ENCODE peak calls at places on chromosome 22, in five cellular contexts. X is A549, C is left ventricle myocardium inferior, Y is thoracic aorta, F is astrocyte. L is an unnamed sample.

GRCh38 chr22:45164217-45165123 is 745 bp downstream of the NUP50 start:
- DNase-seq in F (peak; percentile 17), C (peak; percentile 24), X (peak; percentile 15), Y (no peak), L (no peak)

GRCh38 chr22:19846620-19847344 is 7.9 kb downstream of the GNB1L start:
- DNase-seq in Y (no peak), X (no peak), C (no peak), F (no peak), L (no peak)

GRCh38 chr22:45544588-45545170 is 42.0 kb downstream of the FBLN1 start:
- DNase-seq in X (no peak), Y (no peak), F (peak; percentile 93), C (peak; percentile 46), L (no peak)

GRCh38 chr22:41565403-41566054 is 4.7 kb downstream of the CSDC2 start:
- DNase-seq in C (no peak), Y (no peak), X (peak; percentile 71), F (peak; percentile 81), L (no peak)

GRCh38 chr22:36104988-36105387 is 55.6 kb downstream of the APOL3 start:
- DNase-seq in F (no peak), Y (no peak), C (no peak), X (no peak), L (no peak)

GRCh38 chr22:43643362-43643761 is 168.7 kb downstream of the EFCAB6 start:
- DNase-seq in X (no peak), Y (no peak), C (no peak), F (no peak), L (no peak)

GRCh38 chr22:46377566-46378498 is 42.3 kb downstream of the TRMU start:
- DNase-seq in X (peak; percentile 92), C (no peak), F (peak; percentile 43), Y (no peak), L (no peak)

GRCh38 chr22:17258015-17258827 is 39.0 kb upstream of the ADA2 start:
- DNase-seq in X (no peak), Y (no peak), C (peak; percentile 69), F (peak; percentile 24), L (no peak)

GRCh38 chr22:29156507-29156906 is 49.2 kb upstream of the EMID1 start:
- DNase-seq in F (no peak), Y (no peak), C (no peak), X (no peak), L (no peak)

GRCh38 chr22:27168681-27169080 is 511.3 kb downstream of the MIAT start:
- DNase-seq in C (no peak), F (no peak), X (no peak), Y (no peak), L (no peak)

GRCh38 chr22:31436132-31436531 is 36.7 kb downstream of the DRG1 start:
- DNase-seq in C (no peak), F (no peak), X (no peak), Y (no peak), L (no peak)

GRCh38 chr22:43477151-43477725 is 65.4 kb downstream of the MPPED1 start:
- DNase-seq in Y (no peak), X (no peak), F (no peak), C (no peak), L (no peak)

GRCh38 chr22:39215070-39215396 is 29.7 kb downstream of the PDGFB start:
- DNase-seq in X (no peak), F (no peak), Y (no peak), C (no peak), L (no peak)

GRCh38 chr22:18031670-18032454 is 7.5 kb upstream of the MICAL3 start:
- DNase-seq in F (peak; percentile 94), X (peak; percentile 48), C (peak; percentile 26), Y (no peak), L (no peak)

GRCh38 chr22:40401981-40402406 is 31.6 kb downstream of the SGSM3 start:
- DNase-seq in C (no peak), X (no peak), Y (no peak), F (no peak), L (no peak)

GRCh38 chr22:28955817-28956216 is 72.4 kb downstream of the ZNRF3 start:
- DNase-seq in C (no peak), Y (no peak), F (peak; percentile 18), X (no peak), L (no peak)

GRCh38 chr22:46596819-46597218 is 23.4 kb upstream of the GRAMD4 start:
- DNase-seq in F (no peak), X (no peak), Y (no peak), C (no peak), L (no peak)

GRCh38 chr22:35576671-35577070 is 36.0 kb downstream of the RASD2 start:
- DNase-seq in F (no peak), X (no peak), C (no peak), Y (no peak), L (no peak)

GRCh38 chr22:44722611-44723010 is 20.6 kb downstream of the PRR5 start:
- DNase-seq in F (no peak), C (no peak), X (no peak), Y (no peak), L (no peak)

GRCh38 chr22:19767427-19768380 is 7.1 kb downstream of the TBX1 start:
- DNase-seq in F (no peak), Y (no peak), C (peak; percentile 43), X (no peak), L (no peak)

GRCh38 chr22:44815099-44816070 is 63.0 kb downstream of the ARHGAP8 start:
- DNase-seq in X (no peak), F (no peak), Y (no peak), C (peak; percentile 9), L (no peak)

GRCh38 chr22:19125011-19125410 is 2.8 kb upstream of the DGCR2 start:
- DNase-seq in F (no peak), Y (no peak), C (no peak), X (no peak), L (no peak)

GRCh38 chr22:35580351-35581022 is 36.6 kb downstream of the MB start:
- DNase-seq in C (peak; percentile 50), X (no peak), Y (no peak), F (no peak), L (no peak)

GRCh38 chr22:35850831-35851230 is 133.2 kb downstream of the APOL5 start:
- DNase-seq in F (no peak), C (no peak), X (no peak), Y (no peak), L (no peak)

GRCh38 chr22:46854125-46854870 is 91.8 kb downstream of the TBC1D22A start:
- DNase-seq in X (no peak), C (peak; percentile 28), F (no peak), Y (no peak), L (no peak)

GRCh38 chr22:18104566-18104965 is 6.0 kb upstream of the TUBA8 start:
- DNase-seq in F (peak; percentile 12), C (no peak), X (no peak), Y (no peak), L (no peak)

GRCh38 chr22:31501738-31502137 is 5.4 kb downstream of the SFI1 start:
- DNase-seq in Y (no peak), F (no peak), C (no peak), X (no peak), L (no peak)

GRCh38 chr22:40728731-40729189 is 49.5 kb downstream of the MCHR1 start:
- DNase-seq in C (no peak), X (no peak), F (peak; percentile 51), Y (no peak), L (no peak)

GRCh38 chr22:23384899-23385298 is 195.2 kb downstream of the IGLL1 start:
- DNase-seq in C (no peak), X (no peak), Y (no peak), F (no peak), L (no peak)

DNA sequence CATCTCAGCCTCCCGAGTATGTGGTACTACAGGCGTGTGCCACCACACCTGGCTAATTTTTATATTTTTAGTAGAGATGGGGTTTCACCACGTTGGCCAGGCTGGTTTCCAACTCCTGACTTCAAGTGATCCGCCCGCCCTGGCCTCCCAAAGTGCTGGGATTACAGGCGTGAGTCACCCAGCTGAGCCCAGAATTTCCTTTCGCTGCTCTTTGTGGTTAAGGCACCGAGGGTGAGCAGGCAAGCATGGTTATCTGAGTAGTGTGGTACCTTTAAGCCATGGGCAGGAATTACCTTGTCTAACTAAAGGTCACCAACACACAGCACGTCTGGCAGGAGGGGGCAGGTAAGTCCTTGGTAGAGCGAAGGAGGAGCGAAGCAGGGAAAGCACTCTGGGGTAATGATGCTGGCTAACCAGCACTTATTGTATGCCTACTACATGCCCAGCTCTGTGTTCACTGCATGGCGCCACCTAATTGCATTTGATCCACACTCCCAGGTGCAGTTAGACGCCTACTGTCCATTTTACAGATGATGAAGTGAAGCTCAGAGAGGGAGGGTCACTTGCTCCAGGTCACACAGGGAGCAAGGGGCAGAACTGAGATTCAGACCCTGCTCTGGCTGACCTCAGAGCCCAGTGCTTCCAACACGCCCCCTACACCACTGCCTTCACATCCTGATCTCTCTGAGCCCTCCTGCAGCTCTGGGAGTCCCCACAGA is 45.7 kb downstream of the TRIOBP start:
- DNase-seq in X (no peak), F (peak; percentile 86), Y (no peak), C (no peak), L (no peak)
- H3K4me1 ChIP-seq in X (peaks cover 49% of the 10 kb centered on the region), F (peaks cover 39% of the 10 kb centered on the region), Y (peaks cover 18% of the 10 kb centered on the region), C (peaks cover 62% of the 10 kb centered on the region), L (peaks cover 39% of the 10 kb centered on the region)

GRCh38 chr22:30357650-30358215 is 926 bp downstream of the CCDC157 start:
- DNase-seq in Y (no peak), F (no peak), X (no peak), C (no peak), L (no peak)

GRCh38 chr22:30362632-30363281 is 6.0 kb downstream of the CCDC157 start:
- DNase-seq in C (no peak), Y (no peak), F (no peak), X (no peak), L (no peak)

GRCh38 chr22:30356392-30357230 is at the start of the genes CCDC157 and SF3A1:
- DNase-seq in X (peak; percentile 67), C (peak; percentile 87), F (peak; percentile 83), Y (peak; percentile 61), L (peak; percentile 69)

GRCh38 chr22:30365891-30366290 is 9.1 kb downstream of the CCDC157 start:
- DNase-seq in C (no peak), F (no peak), Y (no peak), X (no peak), L (no peak)

GRCh38 chr22:30361916-30362631 is 5.3 kb downstream of the CCDC157 start:
- DNase-seq in X (no peak), Y (no peak), F (no peak), C (no peak), L (no peak)
- H3K4me1 ChIP-seq in X (peaks cover 3% of the 10 kb centered on the region), Y (no peaks in the 10 kb centered on the region), F (no peaks in the 10 kb centered on the region), C (peaks cover 7% of the 10 kb centered on the region), L (no peaks in the 10 kb centered on the region)

GRCh38 chr22:22198751-22199150 is 45.8 kb upstream of the VPREB1 start:
- DNase-seq in F (no peak), C (no peak), Y (no peak), X (no peak), L (no peak)
- H3K4me1 ChIP-seq in F (no peaks in the 10 kb centered on the region), C (peaks cover 7% of the 10 kb centered on the region), Y (no peaks in the 10 kb centered on the region), X (no peaks in the 10 kb centered on the region), L (no peaks in the 10 kb centered on the region)

DNA sequence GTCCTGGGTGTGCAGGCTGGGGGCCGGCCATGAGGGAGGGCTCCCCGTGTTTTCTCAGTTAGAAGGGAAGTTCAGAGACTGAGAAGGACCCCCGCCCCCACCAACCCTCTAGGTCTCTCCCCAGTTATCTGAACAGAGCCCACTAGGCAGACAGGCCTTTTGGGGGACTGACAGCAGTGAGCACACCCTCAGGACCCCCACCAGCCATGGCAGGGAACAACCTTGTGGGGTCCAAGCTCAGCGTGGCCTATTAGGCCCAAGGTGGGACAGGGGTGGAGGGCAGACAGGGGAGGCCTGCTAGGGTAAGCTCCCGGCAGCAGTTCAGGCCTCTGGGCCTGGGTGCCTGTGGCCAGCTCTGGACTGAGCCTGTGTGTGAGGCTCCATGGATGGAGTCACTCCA is 5.6 kb downstream of the LRRC75B start:
- DNase-seq in C (no peak), X (no peak), F (no peak), Y (no peak), L (no peak)
- H3K4me1 ChIP-seq in C (peaks cover 26% of the 10 kb centered on the region), X (peaks cover 5% of the 10 kb centered on the region), F (peaks cover 19% of the 10 kb centered on the region), Y (peaks cover 10% of the 10 kb centered on the region), L (peaks cover 18% of the 10 kb centered on the region)